ENCODE peak calls at places on chromosomes 16 and 17, in four cellular contexts. Z is 8988T, P is WTC11, X is PC-3. O is an unnamed sample.

GRCh38 chr16:54589326-54589725 is 302.7 kb upstream of the IRX3 start:
- DNase-seq in Z (no peak), P (no peak), X (no peak), O (no peak)

GRCh38 chr16:49478107-49478506 is 104.5 kb downstream of the C16orf78 start:
- DNase-seq in Z (no peak), P (peak), X (no peak), O (no peak)

GRCh38 chr17:42809250-42809649 is 10.6 kb downstream of the CNTD1 start:
- DNase-seq in Z (no peak), P (no peak), X (peak), O (no peak)

GRCh38 chr17:7846063-7846735 is 8.7 kb upstream of the TMEM88 start:
- DNase-seq in Z (no peak), P (no peak), X (no peak), O (no peak)

GRCh38 chr16:52446076-52446475 is 100.9 kb downstream of the TOX3 start:
- DNase-seq in Z (no peak), P (no peak), X (no peak), O (peak)

GRCh38 chr17:44928136-44928535 is 12.8 kb upstream of the GFAP start:
- DNase-seq in Z (no peak), P (no peak), X (no peak), O (no peak)

GRCh38 chr17:43645765-43646481 is 15.8 kb downstream of the MEOX1 start:
- DNase-seq in Z (no peak), P (peak), X (peak), O (no peak)

GRCh38 chr17:39679521-39680192 is 8.2 kb downstream of the PGAP3 start:
- DNase-seq in Z (no peak), P (no peak), X (no peak), O (no peak)

GRCh38 chr16:69448470-69449193 is 24.2 kb downstream of the CYB5B start:
- DNase-seq in Z (no peak), P (no peak), X (no peak), O (no peak)

GRCh38 chr16:11009027-11009755 is 64.8 kb downstream of the CLEC16A start:
- DNase-seq in Z (no peak), P (no peak), X (no peak), O (no peak)

GRCh38 chr16:81335669-81336068 is 20.9 kb downstream of the GAN start:
- DNase-seq in Z (no peak), P (no peak), X (no peak), O (no peak)

GRCh38 chr17:38421224-38421841 is 6.9 kb upstream of the ARHGAP23 start:
- DNase-seq in Z (no peak), P (no peak), X (no peak), O (no peak)

GRCh38 chr17:48006936-48007703 is 30.5 kb downstream of the COPZ2 start:
- DNase-seq in Z (no peak), P (no peak), X (no peak), O (no peak)

GRCh38 chr17:82357394-82357793 is 1.7 kb upstream of the TEX19 start:
- DNase-seq in Z (no peak), P (no peak), X (no peak), O (no peak)